ENCODE peak calls at places on chromosomes 3 and 15, in four cellular contexts. One of them, this sample, is unnamed.
A peak's percentile ranks its signal among the peaks of the same experiment; 100 is the strongest.

GRCh38 chr15:33089878-33090757 is 104.4 kb downstream of the FMN1 start:
- DNase-seq in stomach: no peak
- DNase-seq in OCI-LY7: no peak
- DNase-seq in Panc1: no peak
- DNase-seq in this sample: no peak

GRCh38 chr3:152270145-152270870 is 1.6 kb downstream of the MBNL1 start:
- DNase-seq in stomach: no peak
- DNase-seq in Panc1: no peak
- DNase-seq in OCI-LY7: peak; percentile 37
- DNase-seq in this sample: no peak

GRCh38 chr3:104596551-104596950 is 770.2 kb upstream of the ALCAM start:
- DNase-seq in OCI-LY7: peak; percentile 48
- DNase-seq in stomach: no peak
- DNase-seq in Panc1: peak; percentile 15
- DNase-seq in this sample: no peak

GRCh38 chr3:57331078-57331477 is 38.6 kb upstream of the ASB14 start:
- DNase-seq in OCI-LY7: peak; percentile 6
- DNase-seq in stomach: no peak
- DNase-seq in Panc1: no peak
- DNase-seq in this sample: no peak

GRCh38 chr15:58487041-58487723 is 55.4 kb downstream of the LIPC start:
- DNase-seq in OCI-LY7: no peak
- DNase-seq in stomach: no peak
- DNase-seq in Panc1: no peak
- DNase-seq in this sample: no peak

GRCh38 chr3:48963591-48963990 is 26.4 kb upstream of the P4HTM start:
- DNase-seq in stomach: no peak
- DNase-seq in OCI-LY7: no peak
- DNase-seq in Panc1: no peak
- DNase-seq in this sample: no peak

GRCh38 chr3:11601446-11602241 is 42.1 kb downstream of the VGLL4 start:
- DNase-seq in Panc1: no peak
- DNase-seq in OCI-LY7: peak; percentile 92
- DNase-seq in stomach: peak; percentile 60
- DNase-seq in this sample: no peak

GRCh38 chr3:152190636-152191183 is 78.0 kb upstream of the MBNL1 start:
- DNase-seq in stomach: no peak
- DNase-seq in OCI-LY7: no peak
- DNase-seq in Panc1: no peak
- DNase-seq in this sample: no peak

GRCh38 chr3:135125171-135125801 is 330.2 kb downstream of the EPHB1 start:
- DNase-seq in stomach: no peak
- DNase-seq in OCI-LY7: peak; percentile 3
- DNase-seq in Panc1: no peak
- DNase-seq in this sample: no peak

GRCh38 chr3:186902154-186902553 is 28.2 kb upstream of the ST6GAL1 start:
- DNase-seq in stomach: no peak
- DNase-seq in OCI-LY7: no peak
- DNase-seq in Panc1: no peak
- DNase-seq in this sample: no peak

GRCh38 chr3:53728606-53729005 is 117.6 kb downstream of the CHDH start:
- DNase-seq in OCI-LY7: no peak
- DNase-seq in Panc1: no peak
- DNase-seq in stomach: no peak
- DNase-seq in this sample: no peak

GRCh38 chr3:11059090-11059798 is 66.7 kb downstream of the SLC6A1 start:
- DNase-seq in stomach: no peak
- DNase-seq in Panc1: peak; percentile 32
- DNase-seq in OCI-LY7: peak; percentile 30
- DNase-seq in this sample: peak; percentile 15

GRCh38 chr3:145188079-145188785 is 972.8 kb downstream of the PLOD2 start:
- DNase-seq in Panc1: no peak
- DNase-seq in OCI-LY7: no peak
- DNase-seq in stomach: no peak
- DNase-seq in this sample: no peak

GRCh38 chr3:129413687-129414506 is 14.5 kb downstream of the EFCAB12 start:
- DNase-seq in Panc1: no peak
- DNase-seq in OCI-LY7: no peak
- DNase-seq in stomach: no peak
- DNase-seq in this sample: no peak

GRCh38 chr15:42674472-42674871 is 62.5 kb downstream of the CDAN1 start:
- DNase-seq in OCI-LY7: no peak
- DNase-seq in stomach: no peak
- DNase-seq in Panc1: no peak
- DNase-seq in this sample: no peak

GRCh38 chr15:65245096-65245849 is 34.0 kb upstream of the CILP start:
- DNase-seq in Panc1: no peak
- DNase-seq in OCI-LY7: no peak
- DNase-seq in stomach: no peak
- DNase-seq in this sample: no peak

GRCh38 chr3:43629254-43629653 is 7.4 kb upstream of the ANO10 start:
- DNase-seq in stomach: no peak
- DNase-seq in Panc1: no peak
- DNase-seq in OCI-LY7: no peak
- DNase-seq in this sample: no peak

GRCh38 chr3:4772171-4772804 is 206.9 kb upstream of the BHLHE40 start:
- DNase-seq in OCI-LY7: no peak
- DNase-seq in Panc1: no peak
- DNase-seq in stomach: peak; percentile 90
- DNase-seq in this sample: no peak

GRCh38 chr15:91307561-91307960 is 207.5 kb downstream of the SV2B start:
- DNase-seq in stomach: no peak
- DNase-seq in OCI-LY7: no peak
- DNase-seq in Panc1: no peak
- DNase-seq in this sample: no peak

GRCh38 chr3:177470200-177470941 is 273.1 kb upstream of the TBL1XR1 start:
- DNase-seq in stomach: no peak
- DNase-seq in OCI-LY7: no peak
- DNase-seq in Panc1: no peak
- DNase-seq in this sample: no peak

GRCh38 chr15:47820047-47820779 is 102.9 kb downstream of the SEMA6D start:
- DNase-seq in Panc1: no peak
- DNase-seq in stomach: no peak
- DNase-seq in OCI-LY7: no peak
- DNase-seq in this sample: no peak

GRCh38 chr3:94185753-94186152 is 122.9 kb downstream of the NSUN3 start:
- DNase-seq in OCI-LY7: no peak
- DNase-seq in Panc1: no peak
- DNase-seq in stomach: no peak
- DNase-seq in this sample: no peak

GRCh38 chr15:34837246-34838016 is 42.1 kb upstream of the ACTC1 start:
- DNase-seq in Panc1: no peak
- DNase-seq in stomach: no peak
- DNase-seq in OCI-LY7: no peak
- DNase-seq in this sample: no peak

GRCh38 chr15:79682285-79682684 is 214.5 kb downstream of the MTHFS start:
- DNase-seq in OCI-LY7: no peak
- DNase-seq in Panc1: no peak
- DNase-seq in stomach: no peak
- DNase-seq in this sample: peak; percentile 2

DNA sequence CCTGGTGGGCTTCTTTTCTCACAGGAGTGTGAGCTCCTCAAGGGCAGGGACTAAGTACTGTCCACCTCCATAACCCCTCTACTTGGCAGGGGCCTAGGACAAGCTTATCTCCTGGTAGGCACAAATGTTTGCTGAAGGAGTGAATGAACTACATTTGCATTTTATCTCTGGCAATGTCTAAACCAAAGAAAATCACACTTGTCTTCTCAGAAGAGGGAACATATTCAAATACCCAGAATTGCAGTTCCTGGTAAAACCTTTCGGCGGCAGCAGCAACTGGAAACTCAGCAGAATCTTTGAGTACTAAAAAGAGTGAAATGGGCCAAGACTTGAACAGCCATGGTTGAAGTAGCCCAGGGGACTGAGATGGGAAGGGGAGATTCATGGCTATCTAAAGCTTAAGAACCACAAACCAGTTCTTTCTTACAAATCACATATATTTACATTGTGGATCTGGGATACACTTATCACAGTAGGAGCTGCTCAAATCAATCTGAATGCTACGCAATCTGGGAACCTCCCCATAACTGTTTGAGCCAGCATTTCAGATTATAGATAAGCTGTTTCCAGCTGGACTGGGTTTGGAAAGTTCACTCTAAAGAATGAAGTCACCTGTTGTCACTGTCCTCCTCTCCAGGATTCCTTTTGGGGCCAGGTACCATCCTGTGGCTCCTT is 18.7 kb upstream of the PTPN9 start:
- DNase-seq in Panc1: no peak
- DNase-seq in stomach: peak; percentile 47
- DNase-seq in OCI-LY7: peak; percentile 21
- DNase-seq in this sample: no peak
- H3K27ac ChIP-seq in Panc1: no peak overlapping the region
- H3K27ac ChIP-seq in stomach: peak overlapping the region; percentile 71
- H3K27ac ChIP-seq in OCI-LY7: no peak overlapping the region
- H3K27ac ChIP-seq in this sample: no peak overlapping the region

GRCh38 chr3:46867550-46867898 is 4.3 kb upstream of the MYL3 start:
- DNase-seq in Panc1: no peak
- DNase-seq in stomach: peak; percentile 87
- DNase-seq in OCI-LY7: no peak
- DNase-seq in this sample: peak; percentile 56

GRCh38 chr3:46869440-46869839 is 6.2 kb upstream of the MYL3 start:
- DNase-seq in OCI-LY7: no peak
- DNase-seq in Panc1: no peak
- DNase-seq in stomach: no peak
- DNase-seq in this sample: no peak

GRCh38 chr3:46866720-46867549 is 3.7 kb upstream of the MYL3 start:
- DNase-seq in stomach: peak; percentile 87
- DNase-seq in OCI-LY7: peak; percentile 69
- DNase-seq in Panc1: peak; percentile 20
- DNase-seq in this sample: peak; percentile 81

GRCh38 chr3:46868948-46869347 is 5.7 kb upstream of the MYL3 start:
- DNase-seq in OCI-LY7: no peak
- DNase-seq in Panc1: no peak
- DNase-seq in stomach: no peak
- DNase-seq in this sample: no peak

DNA sequence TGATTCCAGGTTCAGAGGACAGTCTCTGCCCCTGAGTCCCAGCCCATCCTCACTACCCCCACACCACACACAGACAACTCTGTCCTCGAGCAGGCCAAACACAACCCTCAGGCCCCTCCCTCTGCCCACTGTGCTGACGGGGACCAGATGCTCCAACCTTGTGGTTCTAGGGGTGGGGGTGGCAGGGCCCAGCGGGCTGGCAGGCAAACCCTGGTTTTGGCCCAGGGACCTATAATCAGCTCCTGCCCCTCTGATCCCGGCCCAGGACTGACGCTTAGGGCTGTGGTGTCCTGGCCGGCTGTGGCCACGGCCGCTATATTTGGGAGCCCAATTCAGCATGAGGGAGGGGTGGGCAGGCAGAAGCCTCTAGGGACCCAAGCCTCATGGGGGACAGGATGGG is 5.1 kb upstream of the MYL3 start:
- DNase-seq in stomach: no peak
- DNase-seq in OCI-LY7: no peak
- DNase-seq in Panc1: no peak
- DNase-seq in this sample: no peak
- H3K27ac ChIP-seq in stomach: no peak overlapping the region
- H3K27ac ChIP-seq in OCI-LY7: no peak overlapping the region
- H3K27ac ChIP-seq in Panc1: no peak overlapping the region
- H3K27ac ChIP-seq in this sample: no peak overlapping the region

GRCh38 chr3:97763586-97764148 is 891 bp upstream of the ARL6 start:
- DNase-seq in stomach: no peak
- DNase-seq in Panc1: no peak
- DNase-seq in OCI-LY7: no peak
- DNase-seq in this sample: no peak
- H3K27ac ChIP-seq in stomach: no peak overlapping the region
- H3K27ac ChIP-seq in Panc1: peak overlapping the region; percentile 98
- H3K27ac ChIP-seq in OCI-LY7: peak overlapping the region; percentile 48
- H3K27ac ChIP-seq in this sample: peak overlapping the region; percentile 82

DNA sequence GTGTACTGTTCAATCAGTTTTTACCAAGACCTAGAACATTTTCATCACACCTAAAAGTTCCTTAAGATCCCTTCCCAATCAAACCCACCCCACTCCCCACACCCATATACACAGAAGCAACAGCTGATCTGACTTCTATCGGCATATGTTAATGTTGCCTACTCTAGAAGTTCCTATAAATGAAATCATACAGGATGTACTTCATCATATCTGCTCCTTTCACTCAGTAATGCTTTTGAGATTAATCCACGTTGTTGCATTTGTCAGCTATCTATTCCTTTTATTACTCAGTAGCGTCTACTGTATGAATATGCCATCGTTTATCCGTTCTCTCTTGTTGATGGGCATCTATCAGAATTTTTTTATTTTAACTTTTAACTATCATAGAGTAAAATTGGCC is 14.3 kb upstream of the FILIP1L start:
- DNase-seq in OCI-LY7: no peak
- DNase-seq in stomach: no peak
- DNase-seq in Panc1: no peak
- DNase-seq in this sample: no peak
- H3K27ac ChIP-seq in OCI-LY7: no peak overlapping the region
- H3K27ac ChIP-seq in stomach: no peak overlapping the region
- H3K27ac ChIP-seq in Panc1: no peak overlapping the region
- H3K27ac ChIP-seq in this sample: no peak overlapping the region

GRCh38 chr15:62896380-62896866 is 146.1 kb upstream of the TPM1 start:
- DNase-seq in OCI-LY7: no peak
- DNase-seq in Panc1: no peak
- DNase-seq in stomach: no peak
- DNase-seq in this sample: no peak
- H3K27ac ChIP-seq in OCI-LY7: no peak overlapping the region
- H3K27ac ChIP-seq in Panc1: peak overlapping the region; percentile 99
- H3K27ac ChIP-seq in stomach: peak overlapping the region; percentile 0
- H3K27ac ChIP-seq in this sample: no peak overlapping the region

GRCh38 chr3:112779558-112780480 is 66.8 kb downstream of the CD200R1L start:
- DNase-seq in OCI-LY7: no peak
- DNase-seq in stomach: no peak
- DNase-seq in Panc1: no peak
- DNase-seq in this sample: no peak
- H3K27ac ChIP-seq in OCI-LY7: no peak overlapping the region
- H3K27ac ChIP-seq in stomach: no peak overlapping the region
- H3K27ac ChIP-seq in Panc1: no peak overlapping the region
- H3K27ac ChIP-seq in this sample: no peak overlapping the region

GRCh38 chr15:70505411-70505919 is 257.9 kb downstream of the UACA start:
- DNase-seq in Panc1: peak; percentile 75
- DNase-seq in OCI-LY7: no peak
- DNase-seq in stomach: no peak
- DNase-seq in this sample: no peak
- H3K27ac ChIP-seq in Panc1: peak overlapping the region; percentile 92
- H3K27ac ChIP-seq in OCI-LY7: peak overlapping the region; percentile 86
- H3K27ac ChIP-seq in stomach: no peak overlapping the region
- H3K27ac ChIP-seq in this sample: no peak overlapping the region